ENCODE peak calls at places on chromosome 22, in eight cellular contexts. One of them, this sample, is unnamed.

GRCh38 chr22:46563381-46564083 is 26.1 kb upstream of the CELSR1 start:
- DNase-seq in adrenal gland: peak
- DNase-seq in GM20000: peak
- DNase-seq in HuH-7: peak
- DNase-seq in activated T-cell treated with anti-CD3 and anti-CD28 coated beads for 1 hour: peak
- DNase-seq in adipocyte: peak
- DNase-seq in CD4-positive, alpha-beta memory T cell: peak
- DNase-seq in sigmoid colon: peak
- DNase-seq in this sample: peak

GRCh38 chr22:30325065-30325720 is 1.5 kb downstream of the TBC1D10A start:
- DNase-seq in adrenal gland: peak
- DNase-seq in GM20000: no peak
- DNase-seq in HuH-7: no peak
- DNase-seq in activated T-cell treated with anti-CD3 and anti-CD28 coated beads for 1 hour: no peak
- DNase-seq in adipocyte: peak
- DNase-seq in CD4-positive, alpha-beta memory T cell: no peak
- DNase-seq in sigmoid colon: peak
- DNase-seq in this sample: no peak

GRCh38 chr22:28052818-28053217 is 133.8 kb upstream of the PITPNB start:
- DNase-seq in adrenal gland: no peak
- DNase-seq in GM20000: no peak
- DNase-seq in HuH-7: no peak
- DNase-seq in activated T-cell treated with anti-CD3 and anti-CD28 coated beads for 1 hour: no peak
- DNase-seq in adipocyte: no peak
- DNase-seq in CD4-positive, alpha-beta memory T cell: no peak
- DNase-seq in sigmoid colon: no peak
- DNase-seq in this sample: no peak

GRCh38 chr22:27462190-27462589 is 339.4 kb downstream of the MN1 start:
- DNase-seq in adrenal gland: no peak
- DNase-seq in GM20000: no peak
- DNase-seq in HuH-7: peak
- DNase-seq in activated T-cell treated with anti-CD3 and anti-CD28 coated beads for 1 hour: no peak
- DNase-seq in adipocyte: no peak
- DNase-seq in CD4-positive, alpha-beta memory T cell: no peak
- DNase-seq in sigmoid colon: no peak
- DNase-seq in this sample: no peak

GRCh38 chr22:39482768-39483167 is 19.3 kb upstream of the MIEF1 start:
- DNase-seq in adrenal gland: peak
- DNase-seq in GM20000: no peak
- DNase-seq in HuH-7: no peak
- DNase-seq in activated T-cell treated with anti-CD3 and anti-CD28 coated beads for 1 hour: no peak
- DNase-seq in adipocyte: no peak
- DNase-seq in CD4-positive, alpha-beta memory T cell: no peak
- DNase-seq in sigmoid colon: no peak
- DNase-seq in this sample: peak

GRCh38 chr22:45688606-45689080 is 17.0 kb downstream of the ATXN10 start:
- DNase-seq in adrenal gland: peak
- DNase-seq in GM20000: no peak
- DNase-seq in HuH-7: no peak
- DNase-seq in activated T-cell treated with anti-CD3 and anti-CD28 coated beads for 1 hour: no peak
- DNase-seq in adipocyte: peak
- DNase-seq in CD4-positive, alpha-beta memory T cell: no peak
- DNase-seq in sigmoid colon: no peak
- DNase-seq in this sample: no peak

GRCh38 chr22:32801436-32802290 is at the start of gene TIMP3:
- DNase-seq in adrenal gland: peak
- DNase-seq in GM20000: no peak
- DNase-seq in HuH-7: peak
- DNase-seq in activated T-cell treated with anti-CD3 and anti-CD28 coated beads for 1 hour: no peak
- DNase-seq in adipocyte: peak
- DNase-seq in CD4-positive, alpha-beta memory T cell: no peak
- DNase-seq in sigmoid colon: peak
- DNase-seq in this sample: no peak

GRCh38 chr22:29251981-29252978 is 15.5 kb downstream of the RHBDD3 start:
- DNase-seq in adrenal gland: no peak
- DNase-seq in GM20000: no peak
- DNase-seq in HuH-7: peak
- DNase-seq in activated T-cell treated with anti-CD3 and anti-CD28 coated beads for 1 hour: no peak
- DNase-seq in adipocyte: no peak
- DNase-seq in CD4-positive, alpha-beta memory T cell: no peak
- DNase-seq in sigmoid colon: no peak
- DNase-seq in this sample: no peak

GRCh38 chr22:45511847-45512261 is 9.2 kb downstream of the FBLN1 start:
- DNase-seq in adrenal gland: peak
- DNase-seq in GM20000: no peak
- DNase-seq in HuH-7: no peak
- DNase-seq in activated T-cell treated with anti-CD3 and anti-CD28 coated beads for 1 hour: no peak
- DNase-seq in adipocyte: peak
- DNase-seq in CD4-positive, alpha-beta memory T cell: no peak
- DNase-seq in sigmoid colon: peak
- DNase-seq in this sample: no peak

GRCh38 chr22:36738416-36739020 is 35.0 kb upstream of the CACNG2 start:
- DNase-seq in adrenal gland: no peak
- DNase-seq in GM20000: no peak
- DNase-seq in HuH-7: no peak
- DNase-seq in activated T-cell treated with anti-CD3 and anti-CD28 coated beads for 1 hour: no peak
- DNase-seq in adipocyte: no peak
- DNase-seq in CD4-positive, alpha-beta memory T cell: no peak
- DNase-seq in sigmoid colon: peak
- DNase-seq in this sample: no peak

GRCh38 chr22:17164392-17165024 is 5.4 kb upstream of the HDHD5 start:
- DNase-seq in adrenal gland: no peak
- DNase-seq in GM20000: no peak
- DNase-seq in HuH-7: peak
- DNase-seq in activated T-cell treated with anti-CD3 and anti-CD28 coated beads for 1 hour: no peak
- DNase-seq in adipocyte: no peak
- DNase-seq in CD4-positive, alpha-beta memory T cell: no peak
- DNase-seq in sigmoid colon: no peak
- DNase-seq in this sample: no peak

GRCh38 chr22:47659467-47660302 is 897.2 kb downstream of the TBC1D22A start:
- DNase-seq in adrenal gland: no peak
- DNase-seq in GM20000: no peak
- DNase-seq in HuH-7: no peak
- DNase-seq in activated T-cell treated with anti-CD3 and anti-CD28 coated beads for 1 hour: no peak
- DNase-seq in adipocyte: no peak
- DNase-seq in CD4-positive, alpha-beta memory T cell: no peak
- DNase-seq in sigmoid colon: no peak
- DNase-seq in this sample: no peak

GRCh38 chr22:23533328-23533762 is 46.7 kb downstream of the IGLL1 start:
- DNase-seq in adrenal gland: peak
- DNase-seq in GM20000: no peak
- DNase-seq in HuH-7: peak
- DNase-seq in activated T-cell treated with anti-CD3 and anti-CD28 coated beads for 1 hour: no peak
- DNase-seq in adipocyte: peak
- DNase-seq in CD4-positive, alpha-beta memory T cell: no peak
- DNase-seq in sigmoid colon: peak
- DNase-seq in this sample: peak

GRCh38 chr22:37999640-38000272 is 15.4 kb upstream of the SOX10 start:
- DNase-seq in adrenal gland: peak
- DNase-seq in GM20000: no peak
- DNase-seq in HuH-7: no peak
- DNase-seq in activated T-cell treated with anti-CD3 and anti-CD28 coated beads for 1 hour: no peak
- DNase-seq in adipocyte: peak
- DNase-seq in CD4-positive, alpha-beta memory T cell: no peak
- DNase-seq in sigmoid colon: no peak
- DNase-seq in this sample: peak

GRCh38 chr22:43169310-43170130 is 17.4 kb downstream of the TTLL12 start:
- DNase-seq in adrenal gland: no peak
- DNase-seq in GM20000: no peak
- DNase-seq in HuH-7: no peak
- DNase-seq in activated T-cell treated with anti-CD3 and anti-CD28 coated beads for 1 hour: no peak
- DNase-seq in adipocyte: no peak
- DNase-seq in CD4-positive, alpha-beta memory T cell: no peak
- DNase-seq in sigmoid colon: no peak
- DNase-seq in this sample: no peak

GRCh38 chr22:25069758-25070461 is 117.4 kb downstream of the KIAA1671 start:
- DNase-seq in adrenal gland: peak
- DNase-seq in GM20000: no peak
- DNase-seq in HuH-7: no peak
- DNase-seq in activated T-cell treated with anti-CD3 and anti-CD28 coated beads for 1 hour: no peak
- DNase-seq in adipocyte: no peak
- DNase-seq in CD4-positive, alpha-beta memory T cell: no peak
- DNase-seq in sigmoid colon: no peak
- DNase-seq in this sample: peak

GRCh38 chr22:46781291-46781690 is 18.8 kb downstream of the TBC1D22A start:
- DNase-seq in adrenal gland: no peak
- DNase-seq in GM20000: no peak
- DNase-seq in HuH-7: no peak
- DNase-seq in activated T-cell treated with anti-CD3 and anti-CD28 coated beads for 1 hour: no peak
- DNase-seq in adipocyte: no peak
- DNase-seq in CD4-positive, alpha-beta memory T cell: no peak
- DNase-seq in sigmoid colon: no peak
- DNase-seq in this sample: no peak

GRCh38 chr22:43828711-43829447 is 16.8 kb upstream of the EFCAB6 start:
- DNase-seq in adrenal gland: no peak
- DNase-seq in GM20000: no peak
- DNase-seq in HuH-7: no peak
- DNase-seq in activated T-cell treated with anti-CD3 and anti-CD28 coated beads for 1 hour: no peak
- DNase-seq in adipocyte: no peak
- DNase-seq in CD4-positive, alpha-beta memory T cell: no peak
- DNase-seq in sigmoid colon: peak
- DNase-seq in this sample: no peak

This sample was measured in endothelial cell of umbilical vein.